ENCODE peak calls at places on chromosome 13, in nine cellular contexts. O is NT2/D1, K is Ammon's horn, W is NCI-H1092, X is Right ventricle myocardium inferior, T is amygdala, I is renal cortical epithelial cell, D is EL, L is GM04503. N is an unnamed sample.

GRCh38 chr13:80903911-80904310 is 563.0 kb upstream of the SPRY2 start:
- DNase-seq in O (no peak), K (no peak), W (no peak), X (no peak), T (no peak), I (no peak), D (no peak), L (no peak), N (no peak)

GRCh38 chr13:110436786-110437370 is 124.6 kb downstream of the RAB20 start:
- DNase-seq in O (no peak), K (no peak), W (no peak), X (no peak), T (no peak), I (no peak), D (no peak), L (no peak), N (no peak)

GRCh38 chr13:52851153-52851962 is 2.9 kb upstream of the PCDH8 start:
- DNase-seq in O (peak; percentile 85), K (peak; percentile 68), W (peak; percentile 31), X (no peak), T (peak; percentile 26), I (peak; percentile 2), D (peak; percentile 15), L (no peak), N (no peak)

GRCh38 chr13:50697746-50698526 is 145.6 kb downstream of the DLEU7 start:
- DNase-seq in O (no peak), K (no peak), W (no peak), X (no peak), T (no peak), I (no peak), D (no peak), L (no peak), N (no peak)

GRCh38 chr13:94558721-94559120 is 37.2 kb downstream of the TGDS start:
- DNase-seq in O (no peak), K (no peak), W (no peak), X (no peak), T (no peak), I (no peak), D (no peak), L (no peak), N (no peak)

GRCh38 chr13:63438951-63439350 is 2023.3 kb upstream of the PCDH20 start:
- DNase-seq in O (no peak), K (no peak), W (no peak), X (no peak), T (no peak), I (no peak), D (no peak), L (no peak), N (no peak)

GRCh38 chr13:70189981-70190380 is 81.7 kb upstream of the KLHL1 start:
- DNase-seq in O (no peak), K (no peak), W (no peak), X (no peak), T (no peak), I (no peak), D (no peak), L (no peak), N (no peak)

GRCh38 chr13:24261566-24261965 is 47.8 kb upstream of the C1QTNF9 start:
- DNase-seq in O (no peak), K (no peak), W (no peak), X (no peak), T (no peak), I (peak; percentile 27), D (no peak), L (no peak), N (no peak)

GRCh38 chr13:90846956-90847355 is 500.5 kb upstream of the MIR17HG start:
- DNase-seq in O (no peak), K (no peak), W (no peak), X (no peak), T (no peak), I (no peak), D (no peak), L (no peak), N (no peak)

GRCh38 chr13:20142019-20142926 is 18.6 kb downstream of the GJA3 start:
- DNase-seq in O (no peak), K (no peak), W (no peak), X (no peak), T (no peak), I (no peak), D (no peak), L (no peak), N (no peak)

GRCh38 chr13:112926003-112926402 is 43.0 kb upstream of the MCF2L start:
- DNase-seq in O (no peak), K (no peak), W (no peak), X (no peak), T (no peak), I (no peak), D (no peak), L (no peak), N (no peak)

GRCh38 chr13:113846639-113847318 is 17.1 kb downstream of the GAS6 start:
- DNase-seq in O (no peak), K (no peak), W (no peak), X (no peak), T (no peak), I (no peak), D (no peak), L (no peak), N (no peak)

GRCh38 chr13:76856141-76856571 is 30.0 kb downstream of the KCTD12 start:
- DNase-seq in O (no peak), K (no peak), W (no peak), X (no peak), T (no peak), I (peak; percentile 93), D (peak; percentile 65), L (peak; percentile 54), N (no peak)

GRCh38 chr13:51223284-51224270 is 1.4 kb downstream of the FAM124A start:
- DNase-seq in O (no peak), K (peak; percentile 86), W (no peak), X (no peak), T (peak; percentile 65), I (peak; percentile 26), D (no peak), L (no peak), N (no peak)

GRCh38 chr13:72390909-72391308 is 336.5 kb downstream of the MZT1 start:
- DNase-seq in O (no peak), K (no peak), W (no peak), X (no peak), T (no peak), I (peak; percentile 96), D (peak; percentile 2), L (no peak), N (no peak)

GRCh38 chr13:113949546-113949945 is 24.3 kb downstream of the C13orf46 start:
- DNase-seq in O (no peak), K (no peak), W (no peak), X (no peak), T (no peak), I (no peak), D (no peak), L (no peak), N (no peak)

GRCh38 chr13:33126909-33127607 is 110.8 kb downstream of the KL start:
- DNase-seq in O (no peak), K (no peak), W (no peak), X (peak; percentile 73), T (no peak), I (no peak), D (peak; percentile 50), L (no peak), N (peak; percentile 18)

GRCh38 chr13:24664726-24665409 is 15.3 kb upstream of the ATP12A start:
- DNase-seq in O (no peak), K (no peak), W (no peak), X (no peak), T (no peak), I (peak; percentile 49), D (no peak), L (no peak), N (no peak)

GRCh38 chr13:66210677-66211076 is 1019.5 kb downstream of the PCDH9 start:
- DNase-seq in O (no peak), K (no peak), W (no peak), X (no peak), T (no peak), I (peak; percentile 54), D (peak; percentile 83), L (peak; percentile 67), N (peak; percentile 71)

GRCh38 chr13:89982406-89983085 is 1364.9 kb upstream of the MIR17HG start:
- DNase-seq in O (no peak), K (no peak), W (no peak), X (no peak), T (no peak), I (peak; percentile 54), D (peak; percentile 8), L (no peak), N (no peak)

GRCh38 chr13:29593605-29594297 is 1.7 kb downstream of the SLC7A1 start:
- DNase-seq in O (no peak), K (no peak), W (no peak), X (no peak), T (no peak), I (no peak), D (no peak), L (no peak), N (no peak)

GRCh38 chr13:32278456-32278855 is 36.7 kb downstream of the ZAR1L start:
- DNase-seq in O (peak; percentile 3), K (no peak), W (no peak), X (no peak), T (no peak), I (peak; percentile 89), D (peak; percentile 41), L (no peak), N (peak; percentile 9)

GRCh38 chr13:112056739-112057433 is 10.1 kb upstream of the SOX1 start:
- DNase-seq in O (no peak), K (no peak), W (peak; percentile 36), X (no peak), T (no peak), I (no peak), D (no peak), L (no peak), N (no peak)

GRCh38 chr13:25196971-25197370 is 24.9 kb upstream of the AMER2 start:
- DNase-seq in O (no peak), K (no peak), W (no peak), X (no peak), T (no peak), I (peak; percentile 27), D (no peak), L (no peak), N (no peak)

GRCh38 chr13:51194942-51195341 is 27.3 kb upstream of the FAM124A start:
- DNase-seq in O (no peak), K (no peak), W (no peak), X (no peak), T (no peak), I (no peak), D (no peak), L (no peak), N (no peak)

GRCh38 chr13:74661851-74662250 is 527.6 kb upstream of the KLF12 start:
- DNase-seq in O (no peak), K (no peak), W (no peak), X (no peak), T (no peak), I (no peak), D (peak; percentile 80), L (peak; percentile 61), N (peak; percentile 39)

GRCh38 chr13:110912651-110913051 is 2.2 kb downstream of the ANKRD10 start:
- DNase-seq in O (no peak), K (no peak), W (no peak), X (no peak), T (no peak), I (peak; percentile 83), D (peak; percentile 65), L (peak; percentile 29), N (no peak)

GRCh38 chr13:32262165-32262564 is 53.0 kb downstream of the ZAR1L start:
- DNase-seq in O (no peak), K (no peak), W (no peak), X (no peak), T (no peak), I (no peak), D (peak; percentile 29), L (no peak), N (no peak)

GRCh38 chr13:113843063-113843654 is 20.7 kb downstream of the GAS6 start:
- DNase-seq in O (no peak), K (no peak), W (no peak), X (no peak), T (no peak), I (no peak), D (no peak), L (no peak), N (no peak)

GRCh38 chr13:20401958-20402856 is 123.5 kb downstream of the CRYL1 start:
- DNase-seq in O (no peak), K (no peak), W (no peak), X (no peak), T (no peak), I (peak; percentile 19), D (peak; percentile 80), L (no peak), N (no peak)

GRCh38 chr13:51148952-51149573 is 38.0 kb upstream of the C13orf42 start:
- DNase-seq in O (no peak), K (peak; percentile 86), W (peak; percentile 7), X (no peak), T (peak; percentile 38), I (peak; percentile 47), D (peak; percentile 32), L (peak; percentile 14), N (no peak)

N was measured in BJ.